ENCODE peak calls at places on chromosomes 11 and 22, in nine cellular contexts. One of them, this sample, is unnamed.

GRCh38 chr11:16356057-16356750 is at the start of gene SOX6:
- DNase-seq in sigmoid colon: no peak
- DNase-seq in activated CD4-positive, alpha-beta T cell treated with anti-CD3 and anti-CD28 coated beads, Interleukin-2, amount 10 ng/mL, durations not matched to agents 7 days and 5 days: no peak
- DNase-seq in ureter: no peak
- DNase-seq in ACHN: no peak
- DNase-seq in iris pigment epithelial cell: no peak
- DNase-seq in adipocyte: peak
- DNase-seq in nephron progenitor cell: no peak
- DNase-seq in T-cell: no peak
- DNase-seq in this sample: peak

GRCh38 chr11:64713031-64713780 is 9.8 kb downstream of the NRXN2 start:
- DNase-seq in iris pigment epithelial cell: peak
- DNase-seq in ureter: no peak
- DNase-seq in sigmoid colon: no peak
- DNase-seq in ACHN: peak
- DNase-seq in T-cell: no peak
- DNase-seq in adipocyte: peak
- DNase-seq in activated CD4-positive, alpha-beta T cell treated with anti-CD3 and anti-CD28 coated beads, Interleukin-2, amount 10 ng/mL, durations not matched to agents 7 days and 5 days: no peak
- DNase-seq in nephron progenitor cell: peak
- DNase-seq in this sample: no peak

GRCh38 chr11:133694701-133695100 is 150.6 kb downstream of the SPATA19 start:
- DNase-seq in ureter: no peak
- DNase-seq in ACHN: no peak
- DNase-seq in sigmoid colon: no peak
- DNase-seq in iris pigment epithelial cell: no peak
- DNase-seq in T-cell: no peak
- DNase-seq in activated CD4-positive, alpha-beta T cell treated with anti-CD3 and anti-CD28 coated beads, Interleukin-2, amount 10 ng/mL, durations not matched to agents 7 days and 5 days: no peak
- DNase-seq in adipocyte: no peak
- DNase-seq in nephron progenitor cell: no peak
- DNase-seq in this sample: no peak

GRCh38 chr11:1060885-1061616 is 13.6 kb upstream of the MUC2 start:
- DNase-seq in sigmoid colon: no peak
- DNase-seq in ureter: no peak
- DNase-seq in activated CD4-positive, alpha-beta T cell treated with anti-CD3 and anti-CD28 coated beads, Interleukin-2, amount 10 ng/mL, durations not matched to agents 7 days and 5 days: no peak
- DNase-seq in iris pigment epithelial cell: peak
- DNase-seq in T-cell: no peak
- DNase-seq in ACHN: no peak
- DNase-seq in adipocyte: peak
- DNase-seq in nephron progenitor cell: no peak
- DNase-seq in this sample: no peak

GRCh38 chr22:37823134-37823985 is at the start of gene GALR3:
- DNase-seq in T-cell: no peak
- DNase-seq in ACHN: no peak
- DNase-seq in ureter: no peak
- DNase-seq in activated CD4-positive, alpha-beta T cell treated with anti-CD3 and anti-CD28 coated beads, Interleukin-2, amount 10 ng/mL, durations not matched to agents 7 days and 5 days: no peak
- DNase-seq in adipocyte: no peak
- DNase-seq in nephron progenitor cell: no peak
- DNase-seq in iris pigment epithelial cell: no peak
- DNase-seq in sigmoid colon: no peak
- DNase-seq in this sample: no peak

GRCh38 chr11:46039990-46040389 is 81.3 kb downstream of the PHF21A start:
- DNase-seq in ACHN: no peak
- DNase-seq in nephron progenitor cell: no peak
- DNase-seq in T-cell: no peak
- DNase-seq in iris pigment epithelial cell: peak
- DNase-seq in ureter: no peak
- DNase-seq in activated CD4-positive, alpha-beta T cell treated with anti-CD3 and anti-CD28 coated beads, Interleukin-2, amount 10 ng/mL, durations not matched to agents 7 days and 5 days: no peak
- DNase-seq in sigmoid colon: no peak
- DNase-seq in adipocyte: peak
- DNase-seq in this sample: no peak

GRCh38 chr22:29621761-29622526 is 18.5 kb downstream of the NF2 start:
- DNase-seq in activated CD4-positive, alpha-beta T cell treated with anti-CD3 and anti-CD28 coated beads, Interleukin-2, amount 10 ng/mL, durations not matched to agents 7 days and 5 days: no peak
- DNase-seq in iris pigment epithelial cell: peak
- DNase-seq in sigmoid colon: no peak
- DNase-seq in nephron progenitor cell: no peak
- DNase-seq in T-cell: no peak
- DNase-seq in ureter: no peak
- DNase-seq in ACHN: peak
- DNase-seq in adipocyte: peak
- DNase-seq in this sample: peak

GRCh38 chr11:102240502-102240901 is 76.8 kb upstream of the BIRC3 start:
- DNase-seq in T-cell: no peak
- DNase-seq in nephron progenitor cell: no peak
- DNase-seq in activated CD4-positive, alpha-beta T cell treated with anti-CD3 and anti-CD28 coated beads, Interleukin-2, amount 10 ng/mL, durations not matched to agents 7 days and 5 days: no peak
- DNase-seq in sigmoid colon: no peak
- DNase-seq in iris pigment epithelial cell: peak
- DNase-seq in ACHN: no peak
- DNase-seq in adipocyte: peak
- DNase-seq in ureter: no peak
- DNase-seq in this sample: no peak

GRCh38 chr11:7965386-7965785 is at the start of gene NLRP10:
- DNase-seq in T-cell: no peak
- DNase-seq in ACHN: no peak
- DNase-seq in activated CD4-positive, alpha-beta T cell treated with anti-CD3 and anti-CD28 coated beads, Interleukin-2, amount 10 ng/mL, durations not matched to agents 7 days and 5 days: no peak
- DNase-seq in nephron progenitor cell: no peak
- DNase-seq in iris pigment epithelial cell: peak
- DNase-seq in sigmoid colon: no peak
- DNase-seq in ureter: no peak
- DNase-seq in adipocyte: peak
- DNase-seq in this sample: no peak

GRCh38 chr22:43922123-43922522 is 1.5 kb upstream of the PNPLA3 start:
- DNase-seq in iris pigment epithelial cell: no peak
- DNase-seq in sigmoid colon: no peak
- DNase-seq in ureter: no peak
- DNase-seq in T-cell: no peak
- DNase-seq in nephron progenitor cell: no peak
- DNase-seq in adipocyte: no peak
- DNase-seq in activated CD4-positive, alpha-beta T cell treated with anti-CD3 and anti-CD28 coated beads, Interleukin-2, amount 10 ng/mL, durations not matched to agents 7 days and 5 days: no peak
- DNase-seq in ACHN: no peak
- DNase-seq in this sample: no peak